ENCODE peak calls at places on chromosomes 13 and 19, in six cellular contexts. E is nephron progenitor cell, M is osteoblast, Q is HTR-8/SVneo, H is GF-D8, A is GM04503. X is an unnamed sample.

GRCh38 chr13:93476175-93476574 is 249.6 kb downstream of the GPC6 start:
- DNase-seq in E (no peak), M (peak), Q (peak), H (no peak), A (peak), X (peak)

GRCh38 chr19:46678110-46678732 is 17.2 kb upstream of the DACT3 start:
- DNase-seq in E (peak), M (no peak), Q (no peak), H (no peak), A (no peak), X (no peak)

GRCh38 chr19:55694241-55694655 is 19.2 kb downstream of the EPN1 start:
- DNase-seq in E (no peak), M (peak), Q (no peak), H (no peak), A (no peak), X (no peak)

GRCh38 chr13:31485183-31485582 is 254.1 kb upstream of the RXFP2 start:
- DNase-seq in E (no peak), M (peak), Q (no peak), H (peak), A (no peak), X (no peak)

GRCh38 chr13:28161370-28161769 is 23.0 kb downstream of the PAN3 start:
- DNase-seq in E (no peak), M (no peak), Q (no peak), H (no peak), A (no peak), X (no peak)

GRCh38 chr13:79404985-79405384 is 1.1 kb downstream of the RBM26 start:
- DNase-seq in E (no peak), M (no peak), Q (no peak), H (no peak), A (no peak), X (no peak)

GRCh38 chr19:33553530-33554310 is 32.1 kb upstream of the PEPD start:
- DNase-seq in E (no peak), M (no peak), Q (no peak), H (no peak), A (no peak), X (no peak)

GRCh38 chr19:53374288-53374687 is 8.8 kb downstream of the ZNF525 start:
- DNase-seq in E (no peak), M (no peak), Q (no peak), H (no peak), A (no peak), X (no peak)

GRCh38 chr19:45769821-45770191 is 754 bp upstream of the SIX5 start:
- DNase-seq in E (peak), M (no peak), Q (no peak), H (no peak), A (no peak), X (no peak)

GRCh38 chr19:55173717-55174409 is 6.2 kb downstream of the SYT5 start:
- DNase-seq in E (peak), M (peak), Q (peak), H (no peak), A (no peak), X (peak)

GRCh38 chr13:50845211-50845610 is 1.7 kb upstream of the DLEU7 start:
- DNase-seq in E (no peak), M (peak), Q (no peak), H (no peak), A (no peak), X (peak)

GRCh38 chr13:108917581-108917980 is 288.2 kb downstream of the MYO16 start:
- DNase-seq in E (no peak), M (no peak), Q (no peak), H (no peak), A (peak), X (peak)

GRCh38 chr13:32627793-32628192 is 41.5 kb downstream of the PDS5B start:
- DNase-seq in E (no peak), M (no peak), Q (no peak), H (no peak), A (no peak), X (no peak)

GRCh38 chr19:13997637-13997962 is 8.5 kb downstream of the RFX1 start:
- DNase-seq in E (no peak), M (peak), Q (no peak), H (no peak), A (no peak), X (no peak)

GRCh38 chr13:32426981-32427851 is 714 bp downstream of the N4BP2L1 start:
- DNase-seq in E (peak), M (peak), Q (no peak), H (peak), A (no peak), X (no peak)

GRCh38 chr19:55117063-55117635 is 288 bp downstream of the PPP1R12C start:
- DNase-seq in E (peak), M (peak), Q (no peak), H (no peak), A (no peak), X (no peak)

GRCh38 chr19:798415-799075 is 1.3 kb downstream of the PTBP1 start:
- DNase-seq in E (no peak), M (peak), Q (no peak), H (no peak), A (no peak), X (no peak)

GRCh38 chr19:43754562-43755255 is at the start of gene SMG9:
- DNase-seq in E (peak), M (peak), Q (peak), H (peak), A (peak), X (peak)

GRCh38 chr13:34376483-34376882 is 558.5 kb downstream of the RFC3 start:
- DNase-seq in E (no peak), M (no peak), Q (no peak), H (no peak), A (no peak), X (no peak)

GRCh38 chr13:101127741-101128353 is 288.5 kb downstream of the NALCN start:
- DNase-seq in E (peak), M (no peak), Q (peak), H (no peak), A (no peak), X (no peak)

GRCh38 chr19:56147307-56147706 is 6.2 kb downstream of the ZNF444 start:
- DNase-seq in E (no peak), M (no peak), Q (no peak), H (no peak), A (no peak), X (no peak)

GRCh38 chr19:38676023-38676877 is 28.8 kb downstream of the ACTN4 start:
- DNase-seq in E (no peak), M (peak), Q (no peak), H (peak), A (no peak), X (no peak)

GRCh38 chr13:109844396-109844795 is 58.0 kb upstream of the IRS2 start:
- DNase-seq in E (no peak), M (no peak), Q (no peak), H (no peak), A (no peak), X (no peak)

GRCh38 chr13:94129490-94129894 is 350.0 kb downstream of the DCT start:
- DNase-seq in E (no peak), M (no peak), Q (no peak), H (no peak), A (no peak), X (no peak)

GRCh38 chr19:15812059-15812722 is 3.3 kb downstream of the OR10H1 start:
- DNase-seq in E (no peak), M (peak), Q (no peak), H (peak), A (no peak), X (no peak)

GRCh38 chr19:10797078-10797477 is 38.9 kb downstream of the TMED1 start:
- DNase-seq in E (no peak), M (no peak), Q (no peak), H (no peak), A (no peak), X (no peak)

X was measured in GM04504.